ENCODE peak calls at places on chromosomes 16 and 17, in eight cellular contexts. X is aorta; R is breast epithelium; Y is CD8-positive, alpha-beta memory T cell; O is neural progenitor cell; T is GM23248; F is IMR-90; C is uterus. J is an unnamed sample. For H3K4me1, the result is how much of the 10 kb centered on the place peaks cover.

GRCh38 chr16:5062790-5063765 is 2.7 kb downstream of the C16orf89 start:
- DNase-seq in X (no peak), R (no peak), Y (no peak), O (peak), T (no peak), F (no peak), C (no peak), J (peak)

GRCh38 chr17:27551701-27552466 is 79.1 kb upstream of the LGALS9 start:
- DNase-seq in X (no peak), R (no peak), Y (no peak), O (no peak), T (peak), F (peak), C (no peak), J (no peak)

GRCh38 chr16:82062645-82063058 is 27.6 kb downstream of the HSD17B2 start:
- DNase-seq in X (no peak), R (no peak), Y (no peak), O (no peak), T (peak), F (peak), C (no peak), J (no peak)

GRCh38 chr16:81620796-81621195 is 158.3 kb upstream of the PLCG2 start:
- DNase-seq in X (no peak), R (no peak), Y (no peak), O (no peak), T (no peak), F (peak), C (no peak), J (no peak)

GRCh38 chr16:50266337-50267091 is at the start of gene ADCY7:
- DNase-seq in X (peak), R (no peak), Y (peak), O (peak), T (peak), F (peak), C (peak), J (peak)

GRCh38 chr17:66399441-66399840 is 97.0 kb downstream of the PRKCA start:
- DNase-seq in X (no peak), R (no peak), Y (peak), O (no peak), T (no peak), F (no peak), C (no peak), J (no peak)

GRCh38 chr16:67716097-67716496 is 3.0 kb downstream of the GFOD2 start:
- DNase-seq in X (no peak), R (no peak), Y (no peak), O (no peak), T (no peak), F (no peak), C (no peak), J (no peak)

GRCh38 chr16:17224859-17225258 is 245.9 kb downstream of the XYLT1 start:
- DNase-seq in X (peak), R (peak), Y (peak), O (no peak), T (peak), F (peak), C (peak), J (peak)

GRCh38 chr16:2019500-2019899 is at the start of gene NPW:
- DNase-seq in X (no peak), R (no peak), Y (no peak), O (peak), T (peak), F (no peak), C (no peak), J (no peak)

DNA sequence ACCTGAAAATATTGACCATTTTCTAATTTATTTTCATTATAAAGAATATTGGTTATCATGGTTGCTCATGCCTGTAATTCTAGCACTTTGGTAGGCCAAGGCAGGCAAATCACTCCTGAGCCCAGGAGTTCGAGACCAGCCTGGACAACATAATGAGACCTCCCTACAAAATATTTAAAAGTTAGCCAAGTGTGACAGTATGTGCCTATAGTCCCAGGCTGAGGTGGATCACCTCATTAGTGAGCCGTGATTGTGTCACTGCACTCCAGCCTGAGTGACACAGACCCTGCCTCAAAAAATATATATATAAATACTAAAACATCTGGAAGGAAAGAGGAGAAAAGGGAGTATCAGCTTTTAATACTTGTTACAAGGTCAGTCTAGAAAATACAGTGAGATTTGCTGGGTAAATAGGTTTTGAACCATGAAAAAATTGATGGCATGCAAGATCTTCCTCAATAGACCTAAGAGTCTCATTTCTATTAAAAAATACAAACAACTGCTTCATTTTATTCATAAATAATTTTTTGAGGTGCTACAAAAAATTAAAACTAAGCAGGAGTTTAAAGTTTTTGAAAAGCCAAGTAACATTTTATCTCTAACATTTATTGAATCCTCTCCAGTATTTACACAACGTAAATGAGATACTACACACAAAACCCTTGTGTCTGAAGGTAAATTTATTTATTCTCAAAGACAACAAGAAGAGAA is 47.7 kb downstream of the TUBD1 start:
- DNase-seq in X (no peak), R (no peak), Y (no peak), O (no peak), T (peak), F (peak), C (no peak), J (peak)
- H3K4me1 ChIP-seq in X (under half), R (under half), Y (half or more), O (under half), T (under half), F (under half), C (under half), J (half or more)

DNA sequence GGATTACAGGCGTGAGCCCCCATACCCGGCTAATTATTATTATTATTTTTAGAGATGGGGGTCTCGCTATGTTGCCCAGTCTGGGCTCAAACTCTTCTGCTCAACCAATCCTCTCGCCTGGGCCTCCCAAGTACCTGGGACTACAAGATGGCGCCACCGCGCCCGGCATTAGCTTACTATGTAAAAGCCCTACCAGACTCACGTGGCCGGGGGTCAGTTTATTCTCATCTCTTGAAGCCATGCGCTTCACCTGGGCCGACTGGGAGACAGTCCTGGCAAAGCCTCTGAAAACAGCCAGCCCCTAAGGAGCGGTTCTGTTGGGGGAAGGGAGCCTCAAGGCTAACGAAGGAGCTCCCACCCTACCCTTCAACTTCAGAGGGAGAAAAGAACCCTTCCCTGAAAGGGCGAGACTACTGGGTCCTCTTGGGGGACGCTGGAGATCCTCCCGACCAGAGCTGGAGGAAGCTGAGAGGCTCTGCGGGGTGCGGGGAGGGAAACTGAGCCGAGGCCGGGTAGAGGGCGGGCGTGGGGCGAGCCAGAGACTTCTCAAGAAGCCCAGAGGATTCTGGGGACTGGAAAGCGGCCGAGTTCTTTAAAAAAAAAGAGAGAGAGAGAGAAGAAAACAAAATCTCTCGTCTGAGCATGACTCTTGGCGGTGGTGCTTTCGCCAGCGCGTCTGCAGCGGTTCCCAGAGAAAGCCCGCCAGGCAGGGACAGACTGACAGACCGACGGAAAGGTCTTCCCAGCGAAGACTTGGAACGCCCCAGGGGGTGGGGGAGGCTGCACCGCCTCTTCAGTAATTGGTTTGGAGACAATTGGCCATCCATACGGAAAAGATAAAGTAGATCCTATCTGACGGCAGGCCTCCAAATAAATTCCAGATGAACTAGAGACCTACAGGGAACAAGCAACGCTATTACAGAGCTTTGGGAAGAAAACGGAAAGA is 5.6 kb upstream of the TUBG2 start:
- DNase-seq in X (peak), R (no peak), Y (no peak), O (peak), T (peak), F (peak), C (peak), J (peak)
- H3K4me3 ChIP-seq in X (peak), R (peak), Y (no peak), O (peak), T (peak), F (no peak), C (peak), J (peak)

GRCh38 chr17:65154770-65155589 is 17.8 kb downstream of the RGS9 start:
- DNase-seq in X (no peak), R (no peak), Y (no peak), O (no peak), T (peak), F (peak), C (no peak), J (no peak)
- H3K4me1 ChIP-seq in X (under half), R (under half), Y (under half), O (under half), T (under half), F (under half), C (under half), J (under half)

GRCh38 chr17:74135391-74136167 is 67.9 kb upstream of the RPL38 start:
- DNase-seq in X (no peak), R (no peak), Y (no peak), O (no peak), T (no peak), F (no peak), C (no peak), J (no peak)
- H3K4me3 ChIP-seq in X (no peak), R (no peak), Y (no peak), O (no peak), T (no peak), F (no peak), C (no peak), J (no peak)

DNA sequence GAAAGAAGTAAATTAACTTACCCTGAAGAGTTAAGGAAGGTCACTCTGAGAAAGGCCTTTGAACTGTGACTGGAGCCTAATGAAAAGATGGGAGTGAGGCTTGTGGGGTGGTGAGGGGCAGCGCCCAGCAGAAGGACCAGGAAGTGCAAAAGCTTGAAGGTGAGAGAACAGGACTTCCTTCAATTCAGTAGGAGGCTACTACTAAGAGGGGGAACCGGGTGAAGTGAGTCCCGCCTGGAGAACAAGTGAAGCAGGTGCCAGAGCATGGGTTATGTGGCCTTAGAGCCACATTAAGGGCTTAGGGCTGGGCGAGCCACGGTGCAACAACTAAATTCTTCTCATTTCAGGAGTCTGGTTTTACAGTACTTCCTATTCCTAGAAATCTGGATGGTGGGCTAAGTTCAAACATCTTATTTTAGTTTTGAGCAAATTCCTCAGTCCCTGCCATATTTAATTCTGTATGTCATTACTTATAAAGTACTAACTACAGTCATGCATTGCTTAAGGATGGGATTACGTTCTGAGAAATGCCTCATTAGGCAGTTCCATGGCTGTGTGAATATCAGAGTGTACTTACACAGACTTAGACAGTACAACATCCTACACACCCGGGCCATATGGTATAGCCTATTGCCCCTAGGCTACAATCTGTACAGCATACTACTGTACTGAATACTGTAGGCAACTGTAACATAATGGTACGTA is 5.1 kb downstream of the CFAP20 start:
- DNase-seq in X (no peak), R (no peak), Y (no peak), O (no peak), T (peak), F (no peak), C (no peak), J (no peak)
- H3K4me1 ChIP-seq in X (under half), R (under half), Y (half or more), O (under half), T (half or more), F (under half), C (under half), J (half or more)

DNA sequence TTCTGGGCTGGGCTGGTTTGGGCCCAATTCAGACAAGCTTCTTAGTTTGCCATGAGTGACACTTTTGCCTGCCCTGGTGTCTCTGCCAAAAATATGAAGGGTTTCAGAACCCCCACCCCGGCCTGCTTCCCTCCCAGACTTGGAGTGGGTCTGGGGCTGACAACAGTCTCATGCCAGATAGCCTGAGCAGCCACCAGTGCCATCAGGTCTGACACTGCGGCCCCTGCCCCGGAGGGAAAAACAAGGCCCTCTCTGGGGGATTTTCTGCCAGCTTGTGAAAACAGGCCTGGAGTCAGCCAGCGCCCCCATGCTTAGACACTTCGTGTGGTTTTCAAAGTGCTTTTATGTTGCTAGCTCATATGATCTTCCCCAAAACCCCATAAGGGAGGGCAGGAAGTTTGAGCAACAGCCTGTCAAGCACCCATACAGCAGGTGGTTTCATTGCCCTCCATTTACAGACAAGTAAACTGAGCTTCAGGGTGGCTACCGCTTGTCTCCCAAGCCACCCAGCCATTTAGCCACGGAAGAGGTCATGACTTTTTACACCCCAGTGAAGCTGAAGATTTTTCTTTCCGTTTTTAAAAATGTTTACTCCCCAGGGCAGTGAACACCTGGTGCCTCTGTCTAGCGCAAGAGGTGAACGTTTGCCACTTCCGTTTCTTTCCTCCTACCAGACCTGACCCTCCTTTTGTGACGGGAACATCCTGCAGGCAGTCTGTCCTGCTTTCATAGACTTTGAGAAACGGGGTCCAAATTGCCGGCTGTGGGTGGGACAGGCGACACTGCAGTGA is 300.6 kb downstream of the SEC14L1 start:
- DNase-seq in X (no peak), R (no peak), Y (peak), O (no peak), T (no peak), F (no peak), C (no peak), J (no peak)
- H3K4me3 ChIP-seq in X (no peak), R (no peak), Y (peak), O (no peak), T (no peak), F (no peak), C (no peak), J (no peak)

GRCh38 chr16:14641206-14641605 is 8.5 kb downstream of the BFAR start:
- DNase-seq in X (no peak), R (no peak), Y (no peak), O (no peak), T (no peak), F (no peak), C (no peak), J (no peak)
- H3K4me1 ChIP-seq in X (under half), R (under half), Y (under half), O (under half), T (under half), F (under half), C (under half), J (under half)

GRCh38 chr16:21643787-21644186 is 8.6 kb downstream of the IGSF6 start:
- DNase-seq in X (no peak), R (no peak), Y (no peak), O (no peak), T (no peak), F (no peak), C (no peak), J (no peak)

GRCh38 chr16:21644674-21645073 is 7.7 kb downstream of the IGSF6 start:
- DNase-seq in X (no peak), R (no peak), Y (no peak), O (no peak), T (no peak), F (no peak), C (no peak), J (no peak)

GRCh38 chr16:21646721-21647561 is 5.5 kb downstream of the IGSF6 start:
- DNase-seq in X (no peak), R (no peak), Y (peak), O (no peak), T (no peak), F (no peak), C (no peak), J (no peak)

GRCh38 chr16:21646091-21646490 is 6.3 kb downstream of the IGSF6 start:
- DNase-seq in X (no peak), R (no peak), Y (no peak), O (no peak), T (peak), F (no peak), C (no peak), J (no peak)

GRCh38 chr16:21645261-21645721 is 7.1 kb downstream of the IGSF6 start:
- DNase-seq in X (no peak), R (no peak), Y (peak), O (no peak), T (peak), F (peak), C (no peak), J (no peak)
- H3K4me3 ChIP-seq in X (no peak), R (peak), Y (peak), O (no peak), T (peak), F (peak), C (peak), J (peak)

GRCh38 chr16:69115361-69115760 is 9.9 kb downstream of the HAS3 start:
- DNase-seq in X (no peak), R (no peak), Y (no peak), O (no peak), T (no peak), F (no peak), C (no peak), J (peak)
- H3K4me1 ChIP-seq in X (under half), R (under half), Y (under half), O (under half), T (under half), F (under half), C (under half), J (under half)

J was measured in sigmoid colon.